ENCODE peak calls at places on chromosome 2, in nine cellular contexts. D is activated CD4-positive, alpha-beta T cell treated with anti-CD3 and anti-CD28 coated beads, Interleukin-2, amount 50 U/mL, for 4 hours; B is nephron progenitor cell; M is Ammon's horn; P is substantia nigra; V is stimulated activated CD4-positive, alpha-beta T cell treated with anti-CD3 and anti-CD28 coated beads, Interleukin-1b, Interleukin-23, amount 100 ng/mL, for 1 hour; H is suprapubic skin; Y is ELR; W is HEK293T. X is an unnamed sample.

GRCh38 chr2:219901155-219901554 is 273.7 kb downstream of the SLC4A3 start:
- DNase-seq in W (no peak), D (no peak), M (no peak), Y (no peak), H (no peak), P (no peak), V (no peak), B (no peak), X (no peak)

GRCh38 chr2:60516383-60516811 is 37.1 kb downstream of the BCL11A start:
- DNase-seq in P (no peak), W (no peak), Y (peak), M (no peak), D (no peak), H (no peak), B (no peak), V (no peak), X (no peak)

GRCh38 chr2:202317080-202317859 is 51.7 kb downstream of the NOP58 start:
- DNase-seq in V (no peak), B (no peak), H (no peak), D (no peak), Y (peak), W (no peak), M (peak), P (peak), X (peak)

GRCh38 chr2:223538920-223539440 is 63.2 kb downstream of the SCG2 start:
- DNase-seq in V (no peak), H (no peak), Y (no peak), P (no peak), W (peak), B (peak), D (no peak), M (peak), X (no peak)

GRCh38 chr2:111049792-111050640 is 70.7 kb upstream of the BCL2L11 start:
- DNase-seq in B (no peak), V (no peak), D (no peak), W (peak), M (no peak), H (no peak), P (no peak), Y (no peak), X (no peak)

GRCh38 chr2:65276604-65277003 is 49.0 kb downstream of the ACTR2 start:
- DNase-seq in B (no peak), V (no peak), H (no peak), P (no peak), D (no peak), M (no peak), W (no peak), Y (no peak), X (no peak)

GRCh38 chr2:124027182-124027581 is 2.1 kb downstream of the CNTNAP5 start:
- DNase-seq in D (no peak), V (no peak), B (peak), P (no peak), M (peak), Y (peak), H (no peak), W (peak), X (peak)

GRCh38 chr2:237441605-237442004 is 27.6 kb upstream of the COL6A3 start:
- DNase-seq in W (no peak), P (no peak), M (peak), V (no peak), Y (peak), D (no peak), B (no peak), H (no peak), X (no peak)

GRCh38 chr2:77666251-77666980 is 144.2 kb upstream of the LRRTM4 start:
- DNase-seq in Y (no peak), M (no peak), P (no peak), V (no peak), D (no peak), W (no peak), B (no peak), H (no peak), X (no peak)

X was measured in midbrain.